ENCODE peak calls at places on chromosomes 1 and 21, in four cellular contexts. L is WTC11, R is HepG2, K is K562. Q is an unnamed sample.

GRCh38 chr1:156104065-156104810 is 10.3 kb upstream of the LMNA start:
- DNase-seq in L (peak), R (peak), K (no peak), Q (peak)

GRCh38 chr1:180343931-180344406 is 113.9 kb downstream of the LHX4 start:
- DNase-seq in L (no peak), R (no peak), K (no peak), Q (peak)

GRCh38 chr21:29342394-29342957 is 43.8 kb downstream of the BACH1 start:
- DNase-seq in L (no peak), R (no peak), K (no peak), Q (peak)

GRCh38 chr1:165408518-165408917 is 36.4 kb downstream of the RXRG start:
- DNase-seq in L (peak), R (peak), K (peak), Q (peak)

GRCh38 chr1:8706995-8707396 is 110.4 kb downstream of the RERE start:
- DNase-seq in L (no peak), R (peak), K (peak), Q (peak)

GRCh38 chr1:96487961-96488360 is 233.6 kb upstream of the PTBP2 start:
- DNase-seq in L (no peak), R (no peak), K (no peak), Q (no peak)

GRCh38 chr1:155124503-155125463 is 2.9 kb upstream of the EFNA1 start:
- DNase-seq in L (peak), R (no peak), K (no peak), Q (no peak)

GRCh38 chr1:243596441-243597183 is 253.4 kb downstream of the AKT3 start:
- DNase-seq in L (no peak), R (no peak), K (no peak), Q (no peak)

GRCh38 chr1:243549108-243549507 is 293.3 kb downstream of the SDCCAG8 start:
- DNase-seq in L (no peak), R (no peak), K (no peak), Q (no peak)

GRCh38 chr1:225766967-225767413 is 10.6 kb upstream of the SRP9 start:
- DNase-seq in L (no peak), R (peak), K (peak), Q (peak)

GRCh38 chr1:22318279-22318983 is 133.2 kb upstream of the ZBTB40 start:
- DNase-seq in L (peak), R (no peak), K (no peak), Q (peak)

GRCh38 chr1:28341591-28341990 is 12.8 kb downstream of the MED18 start:
- DNase-seq in L (no peak), R (no peak), K (no peak), Q (no peak)

GRCh38 chr1:51344602-51345299 is 14.4 kb upstream of the TTC39A start:
- DNase-seq in L (peak), R (no peak), K (peak), Q (peak)

GRCh38 chr1:200981278-200981677 is 42.2 kb downstream of the KIF21B start:
- DNase-seq in L (no peak), R (no peak), K (no peak), Q (no peak)

GRCh38 chr1:228882785-228883450 is 147.6 kb downstream of the RHOU start:
- DNase-seq in L (no peak), R (no peak), K (no peak), Q (no peak)

GRCh38 chr1:192763756-192764155 is 45.1 kb upstream of the RGS2 start:
- DNase-seq in L (no peak), R (no peak), K (no peak), Q (no peak)

GRCh38 chr1:109396513-109396839 is 1.2 kb downstream of the SORT1 start:
- DNase-seq in L (no peak), R (no peak), K (no peak), Q (no peak)

GRCh38 chr1:101250656-101251272 is 13.9 kb downstream of the S1PR1 start:
- DNase-seq in L (no peak), R (no peak), K (no peak), Q (no peak)

GRCh38 chr1:185973645-185974044 is 239.5 kb downstream of the HMCN1 start:
- DNase-seq in L (no peak), R (no peak), K (no peak), Q (no peak)

GRCh38 chr1:178150610-178151009 is 56.7 kb downstream of the RASAL2 start:
- DNase-seq in L (no peak), R (no peak), K (no peak), Q (no peak)

GRCh38 chr1:156382561-156382960 is 13.6 kb downstream of the RHBG start:
- DNase-seq in L (no peak), R (no peak), K (no peak), Q (no peak)

GRCh38 chr1:230864441-230864840 is 3.9 kb downstream of the C1orf198 start:
- DNase-seq in L (no peak), R (no peak), K (no peak), Q (no peak)

GRCh38 chr1:10986525-10986890 is 25.9 kb upstream of the TARDBP start:
- DNase-seq in L (no peak), R (no peak), K (no peak), Q (no peak)

GRCh38 chr1:40873863-40874472 is 11.8 kb upstream of the CITED4 start:
- DNase-seq in L (no peak), R (no peak), K (no peak), Q (no peak)

GRCh38 chr1:155978973-155979429 is 654 bp upstream of the ARHGEF2 start:
- DNase-seq in L (no peak), R (no peak), K (peak), Q (no peak)

GRCh38 chr1:165883056-165883455 is 55.6 kb downstream of the UCK2 start:
- DNase-seq in L (no peak), R (no peak), K (no peak), Q (no peak)

GRCh38 chr1:32969556-32969955 is 4.9 kb upstream of the RNF19B start:
- DNase-seq in L (no peak), R (no peak), K (no peak), Q (no peak)

GRCh38 chr1:61606448-61607312 is 118.3 kb downstream of the TM2D1 start:
- DNase-seq in L (no peak), R (no peak), K (no peak), Q (no peak)

GRCh38 chr1:172203135-172203823 is 217.2 kb upstream of the C1orf105 start:
- DNase-seq in L (no peak), R (no peak), K (no peak), Q (no peak)

GRCh38 chr1:58434181-58434580 is 112.3 kb downstream of the OMA1 start:
- DNase-seq in L (no peak), R (no peak), K (no peak), Q (no peak)

GRCh38 chr1:235941852-235942624 is 75.3 kb upstream of the LYST start:
- DNase-seq in L (no peak), R (peak), K (no peak), Q (no peak)

GRCh38 chr1:46501528-46501927 is 11.9 kb downstream of the DMBX1 start:
- DNase-seq in L (no peak), R (no peak), K (no peak), Q (no peak)
- TF ChIP-seq FOXJ3 in L (no peak), R (no peak), K (no peak), Q (no peak)

DNA sequence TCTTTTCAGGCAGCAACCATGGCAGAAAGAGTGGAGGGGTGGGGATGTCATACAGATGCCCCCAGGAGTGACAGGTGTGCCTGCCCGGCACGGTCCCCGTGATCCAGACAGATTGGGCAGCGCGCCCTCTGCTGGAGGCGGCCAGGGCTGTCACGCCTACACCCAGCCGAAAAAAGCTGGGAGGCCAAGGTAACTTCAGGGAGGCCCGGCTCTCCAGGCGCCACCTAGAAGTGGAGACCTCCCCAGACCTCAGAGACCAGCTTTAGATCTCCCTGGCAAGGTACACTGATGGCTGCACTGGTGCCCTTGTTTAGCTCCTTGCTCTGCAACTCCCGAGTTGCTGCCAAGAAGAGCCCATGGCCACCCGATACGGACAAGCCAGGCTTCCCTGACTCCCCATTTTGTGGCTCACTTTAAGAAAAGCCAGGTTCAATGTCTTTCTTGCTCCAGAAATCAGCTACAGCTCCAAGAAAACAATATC is 6.6 kb downstream of the GOLT1A start:
- DNase-seq in L (peak), R (peak), K (peak), Q (peak)
- TF ChIP-seq FOXJ3 in L (no peak), R (no peak), K (no peak), Q (no peak)

GRCh38 chr1:162006081-162006480 is 17.6 kb downstream of the OLFML2B start:
- DNase-seq in L (no peak), R (no peak), K (no peak), Q (no peak)

GRCh38 chr1:162003061-162003824 is 20.4 kb downstream of the OLFML2B start:
- DNase-seq in L (no peak), R (no peak), K (no peak), Q (no peak)

GRCh38 chr1:162007485-162007884 is 16.2 kb downstream of the OLFML2B start:
- DNase-seq in L (no peak), R (no peak), K (no peak), Q (no peak)

GRCh38 chr1:162004441-162004950 is 19.2 kb downstream of the OLFML2B start:
- DNase-seq in L (no peak), R (no peak), K (no peak), Q (no peak)

GRCh38 chr1:162003825-162004205 is 19.9 kb downstream of the OLFML2B start:
- DNase-seq in L (no peak), R (no peak), K (no peak), Q (no peak)
- TF ChIP-seq FOXJ3 in L (no peak), R (no peak), K (no peak), Q (no peak)

DNA sequence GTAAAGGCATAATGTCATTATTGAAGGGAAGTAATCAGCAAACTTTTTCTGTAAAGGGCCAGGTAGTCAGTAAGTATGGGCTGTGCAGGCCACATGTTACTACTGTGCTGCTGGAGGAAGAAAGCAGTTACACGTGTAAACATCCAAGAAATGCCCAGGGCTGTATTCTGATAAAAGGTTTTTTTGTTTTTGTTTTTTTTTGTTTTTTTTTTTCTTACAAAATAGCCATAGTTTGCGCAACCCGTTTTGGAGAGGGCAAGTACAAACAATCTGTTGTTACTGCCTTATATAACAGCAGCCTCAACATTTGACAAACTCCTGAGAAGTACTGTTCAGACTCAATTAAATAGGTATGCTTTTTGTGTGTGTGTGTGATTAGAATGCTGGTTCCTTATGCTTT is 26.7 kb upstream of the MTMR11 start:
- DNase-seq in L (no peak), R (peak), K (no peak), Q (no peak)
- TF ChIP-seq FOXJ3 in L (no peak), R (no peak), K (no peak), Q (no peak)

DNA sequence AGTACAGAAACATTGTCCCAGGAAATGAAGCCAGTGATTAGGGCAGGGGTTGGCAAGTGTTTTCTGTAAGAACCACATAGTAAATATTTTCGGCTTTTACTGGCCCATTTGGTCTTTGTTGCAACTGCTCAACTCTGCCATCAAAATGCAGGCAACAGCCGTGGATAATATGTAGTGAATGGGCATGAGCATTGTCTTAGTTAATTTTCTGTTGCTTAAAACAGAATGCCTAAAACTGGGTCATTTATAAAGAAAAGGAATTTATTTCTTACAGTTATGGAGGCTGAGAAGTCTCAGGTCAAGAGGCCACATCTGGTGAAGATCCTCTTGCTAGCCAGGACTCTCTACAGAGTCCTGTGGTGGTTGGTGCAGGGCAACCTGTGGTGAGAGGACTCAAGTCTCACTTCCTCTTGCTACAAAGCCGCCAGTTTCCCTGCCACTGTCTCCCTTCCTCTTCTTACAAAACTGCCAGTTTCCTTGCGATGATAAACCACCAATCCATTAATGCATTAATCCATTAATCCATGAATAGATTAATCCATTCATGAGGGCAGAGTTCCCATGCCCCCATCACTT is 166.4 kb downstream of the PSMG1 start:
- DNase-seq in L (no peak), R (no peak), K (no peak), Q (no peak)
- TF ChIP-seq FOXJ3 in L (no peak), R (no peak), K (no peak), Q (no peak)

DNA sequence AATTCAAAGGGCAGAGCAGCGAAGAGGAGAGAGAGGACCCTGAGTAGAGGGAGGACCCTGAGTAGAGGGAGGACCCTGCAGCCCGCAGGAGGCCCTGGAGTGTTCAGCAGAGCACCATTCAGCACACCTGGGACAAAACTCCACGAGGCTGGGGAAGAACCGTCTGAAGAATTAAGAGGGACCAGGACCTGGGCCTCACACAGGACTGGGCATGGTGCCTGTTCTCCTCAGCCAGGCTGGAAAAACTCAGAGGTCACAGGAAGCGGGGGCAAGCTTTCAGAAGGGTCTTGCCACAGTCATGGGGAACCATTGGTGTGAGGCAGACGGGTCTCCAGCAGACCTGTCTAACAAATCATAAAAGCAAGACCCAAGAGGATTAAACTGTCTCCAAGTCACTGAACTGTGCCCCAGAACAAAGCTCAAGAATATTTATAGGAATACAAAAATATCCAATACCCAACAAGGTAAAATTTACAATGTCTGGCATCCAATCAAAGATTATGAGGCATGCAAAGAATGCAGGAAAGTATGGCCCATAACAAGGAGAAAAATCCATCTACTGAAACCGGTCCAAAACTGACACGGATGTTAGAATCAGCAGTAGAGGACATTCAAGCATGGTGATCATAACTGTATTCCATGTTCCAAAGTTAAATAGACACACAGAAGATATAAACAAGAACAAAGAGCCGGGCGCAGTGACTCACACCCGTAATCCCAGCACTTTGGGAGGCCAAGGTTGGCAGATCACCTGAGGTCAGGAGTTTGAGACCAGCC is 30.6 kb downstream of the MORN1 start:
- DNase-seq in L (no peak), R (no peak), K (no peak), Q (no peak)
- TF ChIP-seq FOXJ3 in L (no peak), R (no peak), K (no peak), Q (no peak)